ENCODE peak calls at places on chromosomes 7 and 10, in seven cellular contexts. I, L, X, U, K, O and S are unnamed samples.
A peak's percentile ranks its signal among the peaks of the same experiment; 100 is the strongest.

GRCh38 chr10:70132098-70133029 is at the start of gene AIFM2:
- DNase-seq in I (peak; percentile 90), L (peak; percentile 94), X (peak; percentile 38), U (no peak), K (peak; percentile 89), O (peak; percentile 16), S (peak; percentile 14)

GRCh38 chr10:80421369-80422220 is 13.2 kb downstream of the PRXL2A start:
- DNase-seq in I (no peak), L (no peak), X (no peak), U (no peak), K (no peak), O (no peak), S (no peak)

GRCh38 chr10:122555431-122555830 is 5.1 kb upstream of the DMBT1 start:
- DNase-seq in I (no peak), L (no peak), X (no peak), U (no peak), K (no peak), O (no peak), S (no peak)

GRCh38 chr7:17300012-17300411 is 1.6 kb downstream of the AHR start:
- DNase-seq in I (no peak), L (no peak), X (no peak), U (no peak), K (no peak), O (no peak), S (no peak)

GRCh38 chr7:157205438-157205837 is 66.7 kb downstream of the UBE3C start:
- DNase-seq in I (no peak), L (no peak), X (no peak), U (no peak), K (no peak), O (no peak), S (no peak)

GRCh38 chr7:27213150-27213903 is 13.4 kb upstream of the HOXA13 start:
- DNase-seq in I (peak; percentile 76), L (no peak), X (no peak), U (no peak), K (no peak), O (no peak), S (no peak)

GRCh38 chr7:112511451-112512220 is 30.8 kb downstream of the LSMEM1 start:
- DNase-seq in I (peak; percentile 17), L (no peak), X (no peak), U (no peak), K (no peak), O (no peak), S (no peak)

GRCh38 chr7:196283-196682 is 3.9 kb downstream of the FAM20C start:
- DNase-seq in I (no peak), L (no peak), X (no peak), U (no peak), K (no peak), O (no peak), S (no peak)

GRCh38 chr7:120609136-120609753 is 248.7 kb downstream of the TSPAN12 start:
- DNase-seq in I (no peak), L (no peak), X (no peak), U (no peak), K (no peak), O (no peak), S (no peak)

GRCh38 chr10:102775973-102776669 is 32.4 kb downstream of the WBP1L start:
- DNase-seq in I (peak; percentile 69), L (peak; percentile 89), X (peak; percentile 98), U (peak; percentile 81), K (peak; percentile 88), O (no peak), S (no peak)

GRCh38 chr7:106717997-106718871 is 57.3 kb upstream of the CCDC71L start:
- DNase-seq in I (peak; percentile 49), L (no peak), X (peak; percentile 98), U (peak; percentile 97), K (no peak), O (peak; percentile 99), S (peak; percentile 98)

GRCh38 chr10:109889867-109890266 is 33.4 kb downstream of the XPNPEP1 start:
- DNase-seq in I (no peak), L (no peak), X (peak; percentile 89), U (no peak), K (no peak), O (peak; percentile 38), S (peak; percentile 45)

GRCh38 chr7:123494193-123494796 is 40.1 kb downstream of the IQUB start:
- DNase-seq in I (no peak), L (no peak), X (peak; percentile 62), U (peak; percentile 53), K (no peak), O (peak; percentile 9), S (no peak)

GRCh38 chr10:77756319-77757232 is 119.0 kb upstream of the KCNMA1 start:
- DNase-seq in I (peak; percentile 93), L (no peak), X (peak; percentile 78), U (peak; percentile 79), K (no peak), O (peak; percentile 30), S (peak; percentile 14)

GRCh38 chr10:36349445-36350063 is 707.5 kb upstream of the FZD8 start:
- DNase-seq in I (peak; percentile 49), L (no peak), X (no peak), U (peak; percentile 75), K (no peak), O (peak; percentile 12), S (peak; percentile 83)

GRCh38 chr10:21334891-21335696 is 190.4 kb downstream of the SKIDA1 start:
- DNase-seq in I (peak; percentile 69), L (no peak), X (peak; percentile 86), U (peak; percentile 49), K (peak; percentile 57), O (peak; percentile 90), S (peak; percentile 64)

GRCh38 chr7:142782922-142783900 is 12.4 kb downstream of the PRSS2 start:
- DNase-seq in I (peak; percentile 97), L (peak; percentile 92), X (peak; percentile 88), U (peak; percentile 93), K (peak; percentile 72), O (peak; percentile 84), S (peak; percentile 63)

GRCh38 chr7:80859272-80859970 is 59.4 kb downstream of the SEMA3C start:
- DNase-seq in I (no peak), L (no peak), X (no peak), U (no peak), K (peak; percentile 67), O (no peak), S (peak; percentile 35)

GRCh38 chr10:112202561-112203241 is 19.1 kb upstream of the GPAM start:
- DNase-seq in I (no peak), L (no peak), X (no peak), U (no peak), K (no peak), O (no peak), S (no peak)

DNA sequence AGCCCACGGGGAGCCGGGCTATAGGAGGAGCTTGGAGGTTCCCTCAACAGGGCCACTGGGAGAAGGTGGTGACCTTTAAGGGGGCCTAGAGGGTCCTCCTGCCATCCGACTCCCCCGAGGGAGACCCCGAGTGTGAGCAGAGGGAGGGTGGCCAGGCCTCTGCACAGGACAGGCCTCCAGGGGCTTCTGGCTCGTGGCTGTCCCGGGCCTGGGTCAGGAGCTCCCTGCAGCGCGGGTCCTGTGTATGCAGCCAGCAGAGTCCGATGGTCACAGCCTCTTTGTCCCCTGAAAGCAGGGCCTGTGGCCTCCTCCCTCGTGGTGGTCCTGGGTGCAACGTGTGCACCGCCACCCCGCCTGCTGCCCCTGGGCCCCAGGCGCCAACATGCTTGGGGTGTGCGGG is 26.9 kb downstream of the UNCX start:
- DNase-seq in I (no peak), L (peak; percentile 47), X (no peak), U (no peak), K (no peak), O (no peak), S (no peak)
- TF ChIP-seq CTCF in I (no peak), L (no peak), X (no peak), U (no peak), K (no peak), O (no peak), S (no peak)

GRCh38 chr10:90222372-90222771 is 521.0 kb downstream of the KIF20B start:
- DNase-seq in I (no peak), L (no peak), X (peak; percentile 20), U (peak; percentile 1), K (no peak), O (peak; percentile 87), S (no peak)

GRCh38 chr10:90227259-90227658 is 525.9 kb downstream of the KIF20B start:
- DNase-seq in I (no peak), L (no peak), X (peak; percentile 88), U (no peak), K (no peak), O (peak; percentile 88), S (peak; percentile 4)

GRCh38 chr10:90222939-90223338 is 521.5 kb downstream of the KIF20B start:
- DNase-seq in I (no peak), L (no peak), X (no peak), U (no peak), K (no peak), O (no peak), S (no peak)

GRCh38 chr10:90226526-90226925 is 525.1 kb downstream of the KIF20B start:
- DNase-seq in I (no peak), L (no peak), X (no peak), U (no peak), K (no peak), O (no peak), S (no peak)

DNA sequence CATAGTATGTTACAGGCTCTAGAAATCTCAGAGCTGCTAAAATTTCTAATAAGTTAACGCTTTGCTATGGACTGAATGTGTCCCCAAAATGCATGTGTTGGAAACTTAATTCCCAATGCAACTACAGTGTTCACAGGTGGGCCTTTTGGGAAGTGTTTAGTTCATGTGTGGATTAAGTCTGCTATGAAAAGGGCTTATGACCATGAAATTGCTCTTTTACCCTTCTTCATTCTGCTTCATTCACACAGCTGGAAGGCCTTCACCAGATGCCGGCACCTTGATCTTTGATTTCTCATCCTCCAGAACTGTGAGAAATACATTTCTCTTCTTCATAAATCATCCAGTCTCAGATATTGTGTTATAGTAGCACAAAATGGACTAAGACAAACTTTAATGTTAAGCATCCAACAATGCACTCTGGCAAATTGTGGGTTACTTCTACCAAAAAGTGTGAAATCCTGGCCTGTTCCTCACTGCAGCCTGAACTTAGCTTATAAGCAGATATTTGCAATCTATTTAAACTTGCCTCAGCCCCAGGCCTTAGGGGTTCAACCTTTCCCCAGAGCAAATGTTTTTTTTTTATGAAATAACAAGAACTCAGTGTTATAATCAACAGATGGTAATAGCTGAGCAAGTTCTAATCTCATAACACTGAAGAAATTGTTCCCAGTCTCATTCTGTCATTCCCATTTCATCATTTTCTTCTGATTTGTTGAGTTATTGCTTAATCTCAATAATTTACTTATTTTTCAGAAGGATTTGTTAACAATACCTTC is 523.6 kb downstream of the KIF20B start:
- DNase-seq in I (no peak), L (no peak), X (no peak), U (no peak), K (no peak), O (no peak), S (no peak)
- H3K4me3 ChIP-seq in I (no peak overlapping the region), L (no peak overlapping the region), X (no peak overlapping the region), U (no peak overlapping the region), K (no peak overlapping the region), O (no peak overlapping the region), S (no peak overlapping the region)

GRCh38 chr7:155462163-155462735 is 4.3 kb downstream of the EN2 start:
- DNase-seq in I (peak; percentile 67), L (no peak), X (no peak), U (no peak), K (no peak), O (no peak), S (no peak)
- TF ChIP-seq CTCF in I (no peak), L (no peak), X (no peak), U (no peak), K (no peak), O (no peak), S (no peak)

DNA sequence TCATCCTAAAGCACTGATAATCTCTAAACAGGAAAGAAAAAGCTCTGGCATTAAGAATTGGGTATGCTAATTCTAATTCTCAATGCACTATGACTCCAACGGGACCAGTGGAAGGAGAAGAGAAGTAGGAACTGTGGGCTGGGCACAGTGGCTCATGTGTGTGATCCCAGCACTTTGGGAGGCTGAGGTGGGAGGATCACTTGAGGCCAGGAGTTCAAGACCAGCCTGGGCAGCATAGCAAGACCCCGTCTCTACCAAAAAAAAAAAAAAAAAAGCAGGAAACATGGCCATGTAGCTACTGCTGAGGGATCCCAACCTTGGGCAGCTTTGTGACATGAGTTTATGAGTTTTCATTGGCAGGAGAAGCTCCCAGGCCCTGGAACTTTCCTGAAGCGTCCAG is 99.3 kb downstream of the SPDYE5 start:
- DNase-seq in I (no peak), L (no peak), X (no peak), U (no peak), K (no peak), O (no peak), S (no peak)
- H3K4me3 ChIP-seq in I (no peak overlapping the region), L (no peak overlapping the region), X (no peak overlapping the region), U (no peak overlapping the region), K (no peak overlapping the region), O (no peak overlapping the region), S (no peak overlapping the region)